ENCODE peak calls at places on chromosomes 16 and 17, in eight cellular contexts. K is AG09309; T is body of pancreas; R is heart right ventricle; J is dorsolateral prefrontal cortex; M is CD8-positive, alpha-beta T cell; W is kidney epithelial cell; V is heart left ventricle. Z is an unnamed sample.

GRCh38 chr17:68973098-68973929 is 18.1 kb upstream of the ABCA8 start:
- DNase-seq in T (no peak), J (no peak), R (no peak), K (no peak), W (no peak), M (no peak), V (no peak), Z (no peak)

GRCh38 chr16:72947379-72948237 is 100.3 kb downstream of the ZFHX3 start:
- DNase-seq in M (no peak), K (no peak), R (no peak), V (peak; percentile 47), T (peak; percentile 70), W (no peak), J (no peak), Z (peak; percentile 63)

GRCh38 chr17:48541036-48541573 is 3.8 kb downstream of the HOXB2 start:
- DNase-seq in M (no peak), J (no peak), K (no peak), V (no peak), T (no peak), W (no peak), R (no peak), Z (no peak)

GRCh38 chr17:73976676-73977521 is 226.6 kb upstream of the RPL38 start:
- DNase-seq in R (peak; percentile 25), M (no peak), K (no peak), W (no peak), T (no peak), J (no peak), V (peak; percentile 38), Z (peak; percentile 75)

GRCh38 chr17:66076546-66077190 is 115.3 kb downstream of the CEP112 start:
- DNase-seq in V (peak; percentile 60), T (peak; percentile 5), K (no peak), R (peak; percentile 32), J (no peak), M (no peak), W (no peak), Z (no peak)

GRCh38 chr17:80499961-80500665 is 23.7 kb upstream of the NPTX1 start:
- DNase-seq in J (no peak), K (no peak), W (no peak), R (no peak), M (no peak), T (no peak), V (no peak), Z (no peak)

GRCh38 chr17:71511266-71511995 is 609.4 kb upstream of the SOX9 start:
- DNase-seq in T (no peak), M (no peak), V (no peak), R (no peak), K (peak; percentile 14), J (no peak), W (no peak), Z (no peak)

GRCh38 chr17:47934856-47935255 is 6.5 kb upstream of the PNPO start:
- DNase-seq in T (no peak), V (no peak), R (no peak), J (no peak), W (no peak), K (no peak), M (no peak), Z (no peak)

DNA sequence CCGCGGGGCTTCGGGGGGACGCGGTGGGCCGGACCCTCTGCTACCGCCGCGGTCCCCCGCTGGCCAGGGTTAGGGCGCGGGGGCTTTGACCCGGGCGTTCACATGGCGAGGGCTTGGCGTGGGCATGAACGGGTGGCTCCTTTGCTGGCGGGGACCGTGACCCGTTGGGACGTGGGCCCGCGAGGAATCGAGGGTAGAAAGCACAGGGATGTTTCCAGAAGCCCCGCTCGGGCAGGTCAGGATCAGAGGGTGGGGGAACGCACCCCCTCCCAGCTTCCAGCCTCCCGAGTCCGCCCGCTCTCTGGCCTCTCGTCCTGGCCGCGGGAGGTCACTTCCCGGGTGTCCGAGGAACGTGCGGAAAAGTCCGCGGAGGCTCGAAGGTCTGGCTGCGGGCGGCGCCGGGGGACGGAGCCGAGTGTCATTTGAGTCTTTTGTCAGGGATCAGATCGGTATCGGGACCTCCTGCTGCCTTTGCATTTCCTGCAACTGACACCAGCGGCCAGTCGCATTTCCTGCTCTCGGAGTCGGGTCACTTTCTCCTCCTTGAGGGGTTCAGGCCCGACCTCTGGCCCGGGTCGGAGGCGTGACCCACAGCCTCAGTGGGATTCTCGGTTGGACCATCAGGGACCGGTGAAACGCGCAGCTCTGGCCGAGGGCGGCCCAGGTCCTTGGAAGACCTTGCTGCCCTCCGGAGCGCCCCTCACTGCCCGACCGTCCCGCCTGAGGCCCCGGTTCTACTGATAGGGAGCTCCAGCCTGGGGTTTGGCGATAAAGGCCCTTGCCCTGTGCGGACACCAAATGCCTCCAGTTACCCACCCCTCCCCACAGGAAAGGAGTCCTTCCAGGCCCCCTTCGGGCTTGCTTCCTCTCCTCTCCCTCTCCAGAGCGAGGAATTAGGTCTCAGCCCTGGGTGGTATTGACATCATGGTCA is 702 bp upstream of the WNT3 start:
- DNase-seq in M (no peak), R (no peak), J (no peak), V (no peak), K (no peak), W (no peak), T (peak; percentile 14), Z (no peak)
- H3K4me3 ChIP-seq in M (peak overlapping the region; percentile 52), R (peak overlapping the region; percentile 48), J (peak overlapping the region; percentile 44), V (peak overlapping the region; percentile 42), K (peak overlapping the region; percentile 28), W (no peak overlapping the region), T (no peak overlapping the region), Z (no peak overlapping the region)

DNA sequence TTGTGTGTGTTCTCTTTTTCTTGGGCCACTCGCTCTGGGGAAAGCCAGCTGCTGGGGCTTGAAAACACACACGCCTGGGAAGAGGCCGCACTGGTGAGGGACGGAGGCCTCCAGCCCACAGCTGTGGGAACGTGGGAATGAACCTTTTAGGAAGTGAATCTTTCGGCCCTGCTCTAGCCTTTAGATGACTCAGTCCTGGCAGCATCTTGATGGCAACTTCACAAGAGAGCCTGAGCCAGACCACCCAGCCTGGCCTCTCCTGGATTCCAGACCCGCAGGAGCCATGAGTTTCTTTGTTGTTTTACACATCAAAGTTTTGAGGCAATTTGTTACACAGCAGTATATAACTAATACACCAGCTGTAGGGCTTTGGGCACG is 2.2 kb upstream of the PDPK1 start:
- DNase-seq in V (peak; percentile 54), R (no peak), K (peak; percentile 55), M (no peak), J (no peak), W (no peak), T (no peak), Z (peak; percentile 4)
- H3K4me3 ChIP-seq in V (no peak overlapping the region), R (no peak overlapping the region), K (no peak overlapping the region), M (no peak overlapping the region), J (no peak overlapping the region), W (no peak overlapping the region), T (no peak overlapping the region), Z (no peak overlapping the region)

GRCh38 chr16:68257251-68257905 is 6.9 kb upstream of the SLC7A6 start:
- DNase-seq in W (no peak), M (no peak), V (no peak), K (no peak), R (no peak), T (no peak), J (peak; percentile 76), Z (peak; percentile 68)
- H3K4me3 ChIP-seq in W (no peak overlapping the region), M (no peak overlapping the region), V (no peak overlapping the region), K (no peak overlapping the region), R (no peak overlapping the region), T (no peak overlapping the region), J (no peak overlapping the region), Z (no peak overlapping the region)

DNA sequence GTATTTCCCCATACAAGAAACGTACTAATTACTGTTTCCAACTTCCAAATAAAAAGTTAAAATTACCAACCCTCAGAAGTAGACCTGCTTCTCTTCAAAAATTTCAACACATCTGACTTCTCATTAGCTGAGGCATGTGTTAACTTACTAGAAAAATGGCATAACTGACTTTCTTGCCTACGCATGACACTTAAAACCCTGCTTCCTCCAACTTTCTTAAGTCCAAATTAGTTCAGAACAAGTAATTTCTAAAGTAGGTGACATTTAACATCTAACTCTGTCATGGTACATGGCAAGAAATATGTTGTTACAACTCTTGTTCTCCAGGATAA is 6.7 kb downstream of the USP7 start:
- DNase-seq in V (no peak), M (no peak), R (no peak), J (no peak), T (no peak), W (no peak), K (no peak), Z (no peak)
- H3K4me3 ChIP-seq in V (no peak overlapping the region), M (no peak overlapping the region), R (no peak overlapping the region), J (no peak overlapping the region), T (no peak overlapping the region), W (no peak overlapping the region), K (no peak overlapping the region), Z (no peak overlapping the region)

DNA sequence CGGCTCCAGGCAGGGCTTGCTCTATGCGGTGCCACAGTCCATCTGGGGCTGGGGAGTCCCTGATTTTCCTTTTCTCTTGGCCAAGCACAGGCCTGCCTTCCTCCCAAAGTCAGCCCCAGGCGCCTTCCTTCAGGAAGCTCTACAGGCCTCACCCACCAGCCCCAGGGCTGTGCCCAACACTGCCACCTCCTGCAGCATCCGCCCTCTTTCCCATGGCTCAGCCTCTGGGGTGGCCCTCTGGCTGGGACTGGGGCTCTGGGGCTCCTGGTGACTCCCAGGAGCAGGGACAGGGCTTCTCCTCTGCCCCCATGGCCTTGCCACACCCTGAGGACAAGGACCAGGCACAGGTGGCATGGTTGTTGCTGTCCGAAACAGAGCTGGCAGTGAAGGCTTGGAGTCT is 817 bp downstream of the ITGB4 start:
- DNase-seq in W (no peak), T (no peak), V (no peak), R (no peak), K (no peak), J (no peak), M (no peak), Z (no peak)
- H3K4me3 ChIP-seq in W (no peak overlapping the region), T (no peak overlapping the region), V (peak overlapping the region; percentile 53), R (peak overlapping the region; percentile 54), K (no peak overlapping the region), J (peak overlapping the region; percentile 44), M (no peak overlapping the region), Z (peak overlapping the region; percentile 57)